ENCODE peak calls at places on chromosomes 11 and 22, in seven cellular contexts. N, F, S, O, I, A and K are unnamed samples.

GRCh38 chr22:19700790-19701419 is 13.4 kb upstream of the SEPTIN5 start:
- DNase-seq in N (no peak), S (no peak), I (no peak), A (no peak), F (no peak), O (no peak), K (no peak)

GRCh38 chr22:29383740-29384139 is 4.6 kb downstream of the AP1B1 start:
- DNase-seq in A (no peak), N (no peak), I (no peak), F (no peak), S (no peak), O (no peak), K (no peak)

GRCh38 chr11:73596547-73596946 is 1.4 kb downstream of the FAM168A start:
- DNase-seq in N (no peak), S (no peak), O (no peak), F (no peak), I (no peak), A (no peak), K (no peak)

GRCh38 chr11:61609000-61609969 is 28.4 kb upstream of the SYT7 start:
- DNase-seq in F (no peak), I (no peak), O (no peak), A (no peak), N (no peak), S (no peak), K (no peak)

GRCh38 chr11:133548641-133549040 is 16.3 kb upstream of the OPCML start:
- DNase-seq in I (no peak), O (no peak), N (no peak), A (no peak), F (no peak), S (no peak), K (no peak)

GRCh38 chr22:37194750-37195149 is 6.7 kb upstream of the C1QTNF6 start:
- DNase-seq in N (no peak), S (no peak), F (no peak), I (no peak), O (no peak), A (no peak), K (no peak)

GRCh38 chr11:132683602-132684001 is 848.7 kb downstream of the OPCML start:
- DNase-seq in A (peak), S (no peak), N (no peak), O (no peak), F (no peak), I (no peak), K (no peak)

GRCh38 chr11:16779436-16779835 is 41.0 kb downstream of the C11orf58 start:
- DNase-seq in A (no peak), S (no peak), I (no peak), N (no peak), F (peak), O (no peak), K (no peak)

GRCh38 chr11:82858133-82858532 is 42.1 kb downstream of the PRCP start:
- DNase-seq in S (no peak), A (no peak), N (no peak), F (no peak), I (no peak), O (no peak), K (no peak)

GRCh38 chr11:104405277-104405676 is 241.3 kb upstream of the PDGFD start:
- DNase-seq in F (no peak), A (no peak), I (no peak), N (no peak), S (no peak), O (no peak), K (no peak)

GRCh38 chr22:39943366-39943765 is 16.8 kb upstream of the TMA7B start:
- DNase-seq in I (no peak), F (no peak), O (no peak), S (peak), A (no peak), N (no peak), K (no peak)

GRCh38 chr22:38132794-38133193 is 22.3 kb upstream of the BAIAP2L2 start:
- DNase-seq in F (no peak), N (no peak), A (no peak), S (no peak), O (no peak), I (no peak), K (no peak)

GRCh38 chr11:125348141-125348651 is 147.9 kb downstream of the FEZ1 start:
- DNase-seq in F (no peak), I (no peak), N (no peak), O (no peak), S (no peak), A (no peak), K (no peak)